ENCODE peak calls at places on chromosomes 1 and 21, in ten cellular contexts. K is GM12865, O is kidney, I is RWPE1, T is fibroblast of the aortic adventitia, X is pancreas, G is left ventricle myocardium inferior, Z is IMR-90, U is fibroblast of pulmonary artery, B is fibroblast of lung. M is an unnamed sample.

GRCh38 chr1:83791821-83792437 is 207.0 kb downstream of the TTLL7 start:
- DNase-seq in T (peak), U (no peak), G (no peak), Z (peak), K (no peak), B (peak), X (no peak), I (no peak), O (no peak), M (peak)

GRCh38 chr1:75723989-75724471 is 479 bp upstream of the ACADM start:
- DNase-seq in G (peak), T (peak), K (peak), X (peak), I (peak), U (peak), O (peak), Z (peak), B (peak), M (peak)

GRCh38 chr1:13828454-13829151 is 128.6 kb downstream of the PRDM2 start:
- DNase-seq in I (peak), B (no peak), O (no peak), G (no peak), K (peak), T (no peak), Z (no peak), X (peak), U (no peak), M (peak)

GRCh38 chr1:4653328-4653660 is 1.1 kb upstream of the AJAP1 start:
- DNase-seq in X (no peak), B (no peak), I (no peak), T (no peak), O (no peak), K (no peak), U (no peak), Z (no peak), G (no peak), M (no peak)

GRCh38 chr1:151972533-151973270 is 21.0 kb downstream of the S100A10 start:
- DNase-seq in T (peak), B (peak), Z (peak), X (no peak), I (peak), O (no peak), G (no peak), U (peak), K (no peak), M (peak)

GRCh38 chr1:12339410-12339809 is 109.6 kb downstream of the VPS13D start:
- DNase-seq in G (no peak), U (no peak), K (no peak), Z (no peak), X (no peak), B (peak), I (no peak), O (no peak), T (no peak), M (no peak)

GRCh38 chr1:77541162-77541545 is 141.3 kb downstream of the ZZZ3 start:
- DNase-seq in Z (no peak), X (no peak), K (peak), I (no peak), U (no peak), O (no peak), T (no peak), G (no peak), B (no peak), M (no peak)

GRCh38 chr1:115840615-115841460 is at the start of gene NHLH2:
- DNase-seq in U (no peak), X (no peak), Z (no peak), I (no peak), B (no peak), O (no peak), K (no peak), T (no peak), G (no peak), M (no peak)

GRCh38 chr21:45554477-45555175 is 12.4 kb upstream of the SLC19A1 start:
- DNase-seq in K (peak), T (peak), B (peak), U (peak), X (peak), I (peak), O (peak), G (peak), Z (peak), M (peak)

GRCh38 chr1:192984058-192984457 is 75.1 kb downstream of the UCHL5 start:
- DNase-seq in X (no peak), G (no peak), U (no peak), Z (no peak), T (no peak), K (no peak), I (no peak), O (no peak), B (no peak), M (no peak)

GRCh38 chr21:45413922-45414321 is 9.0 kb downstream of the COL18A1 start:
- DNase-seq in T (no peak), G (peak), Z (no peak), B (no peak), O (peak), X (peak), K (no peak), U (no peak), I (no peak), M (no peak)

GRCh38 chr1:25816112-25816718 is 3.5 kb upstream of the MTFR1L start:
- DNase-seq in I (no peak), B (no peak), T (no peak), Z (no peak), O (peak), K (no peak), G (no peak), X (no peak), U (no peak), M (no peak)

GRCh38 chr1:84782311-84782771 is 92.1 kb upstream of the SSX2IP start:
- DNase-seq in G (peak), T (peak), Z (peak), K (peak), X (peak), I (peak), B (peak), U (peak), O (peak), M (peak)

GRCh38 chr1:119735217-119735616 is 23.5 kb downstream of the PHGDH start:
- DNase-seq in X (no peak), O (peak), T (no peak), B (no peak), U (no peak), G (no peak), I (no peak), K (no peak), Z (no peak), M (no peak)
- TF ChIP-seq CTCF in X (no peak), O (no peak), T (no peak), B (no peak), U (no peak), G (no peak), I (no peak), K (no peak), Z (no peak), M (no peak)

DNA sequence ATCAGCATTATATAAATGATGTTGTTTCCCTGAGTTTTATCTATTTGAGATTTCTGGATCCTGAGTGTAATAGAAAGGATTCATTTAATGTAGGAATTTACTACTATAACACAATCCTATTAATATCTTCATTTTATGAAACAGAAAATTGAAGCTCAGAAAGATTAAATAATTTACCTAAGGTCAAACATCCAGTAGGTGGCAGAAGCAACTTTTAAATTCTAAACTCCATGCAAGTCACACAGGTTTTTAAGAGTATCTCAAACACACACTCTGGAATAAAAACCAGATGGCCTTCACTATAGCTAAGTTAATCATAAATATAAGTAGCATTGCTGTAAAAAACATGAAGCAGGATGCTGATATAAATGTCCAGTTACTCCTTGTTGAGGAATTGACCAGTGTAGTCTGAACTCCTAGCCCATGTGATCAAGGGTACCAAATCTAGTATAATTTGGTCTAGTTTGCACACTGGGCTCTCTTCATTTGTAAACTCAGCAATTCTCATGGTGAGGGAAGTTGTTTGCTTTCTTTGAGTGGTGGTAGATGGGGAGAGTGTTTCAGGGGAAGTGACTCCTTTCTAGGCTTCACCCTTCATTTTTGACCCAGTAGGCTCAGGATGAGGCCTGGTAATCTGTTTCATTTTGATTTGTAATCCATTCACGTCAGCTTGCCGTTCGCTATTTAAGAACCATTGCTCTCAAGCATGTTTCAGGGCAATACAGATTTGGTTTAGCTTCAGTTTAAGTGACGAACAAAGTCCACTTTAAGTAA is 9.3 kb upstream of the FMO3 start:
- DNase-seq in O (no peak), K (peak), G (no peak), B (peak), Z (peak), U (peak), X (no peak), T (peak), I (peak), M (peak)
- TF ChIP-seq CTCF in O (peak), K (peak), G (peak), B (peak), Z (peak), U (peak), X (no peak), T (peak), I (peak), M (peak)

DNA sequence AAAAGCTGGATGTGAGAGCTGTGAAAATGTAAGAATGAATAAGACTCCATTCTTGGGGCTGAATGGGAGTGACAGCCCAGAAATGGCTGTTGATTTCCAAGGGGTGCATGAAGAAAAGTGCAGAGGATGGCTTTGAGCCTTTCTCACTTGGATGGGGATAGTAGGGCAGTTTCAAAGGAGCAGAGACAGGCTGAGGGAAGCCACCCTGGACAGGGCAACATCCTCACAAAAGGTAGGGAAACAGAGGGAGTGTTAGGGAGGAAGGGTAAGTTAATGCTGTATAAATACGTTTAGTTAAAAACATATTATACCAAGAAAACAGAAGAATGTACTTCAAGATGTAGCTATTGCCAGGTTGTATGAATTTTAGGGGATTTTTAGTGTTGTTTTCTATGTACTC is 38.1 kb downstream of the GADD45A start:
- DNase-seq in B (no peak), I (no peak), O (no peak), G (no peak), K (no peak), T (no peak), X (no peak), Z (no peak), U (no peak), M (no peak)
- TF ChIP-seq CTCF in B (no peak), I (no peak), O (no peak), G (no peak), K (no peak), T (no peak), X (no peak), Z (no peak), U (no peak), M (no peak)

DNA sequence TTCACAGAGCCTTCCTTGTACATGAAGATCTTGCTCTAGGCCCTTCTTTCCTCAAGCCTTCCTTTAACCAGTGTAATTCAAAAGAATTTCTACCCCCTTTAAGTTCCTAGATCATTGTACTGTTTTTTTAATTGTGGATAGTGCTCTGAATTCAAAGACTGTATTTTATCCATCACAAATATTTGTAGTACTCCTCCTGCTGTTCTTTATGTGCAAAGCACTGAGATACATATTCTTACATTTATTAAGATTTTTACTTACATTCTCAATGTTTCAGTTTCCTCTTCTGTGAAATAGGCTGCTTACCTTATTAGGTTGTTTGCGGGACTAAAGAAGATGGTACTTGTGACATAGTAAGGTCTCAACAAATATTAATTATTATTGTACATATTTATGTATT is 168.8 kb upstream of the PDE4B start:
- DNase-seq in B (peak), U (peak), I (no peak), K (no peak), X (no peak), Z (no peak), T (no peak), O (no peak), G (no peak), M (no peak)
- TF ChIP-seq CTCF in B (peak), U (peak), I (no peak), K (no peak), X (no peak), Z (peak), T (no peak), O (no peak), G (no peak), M (no peak)

GRCh38 chr1:7014640-7014930 is 229.3 kb downstream of the CAMTA1 start:
- DNase-seq in G (no peak), X (no peak), Z (no peak), T (no peak), K (no peak), B (no peak), U (no peak), O (no peak), I (no peak), M (no peak)
- TF ChIP-seq CTCF in G (no peak), X (no peak), Z (no peak), T (no peak), K (no peak), B (no peak), U (no peak), O (no peak), I (no peak), M (no peak)

DNA sequence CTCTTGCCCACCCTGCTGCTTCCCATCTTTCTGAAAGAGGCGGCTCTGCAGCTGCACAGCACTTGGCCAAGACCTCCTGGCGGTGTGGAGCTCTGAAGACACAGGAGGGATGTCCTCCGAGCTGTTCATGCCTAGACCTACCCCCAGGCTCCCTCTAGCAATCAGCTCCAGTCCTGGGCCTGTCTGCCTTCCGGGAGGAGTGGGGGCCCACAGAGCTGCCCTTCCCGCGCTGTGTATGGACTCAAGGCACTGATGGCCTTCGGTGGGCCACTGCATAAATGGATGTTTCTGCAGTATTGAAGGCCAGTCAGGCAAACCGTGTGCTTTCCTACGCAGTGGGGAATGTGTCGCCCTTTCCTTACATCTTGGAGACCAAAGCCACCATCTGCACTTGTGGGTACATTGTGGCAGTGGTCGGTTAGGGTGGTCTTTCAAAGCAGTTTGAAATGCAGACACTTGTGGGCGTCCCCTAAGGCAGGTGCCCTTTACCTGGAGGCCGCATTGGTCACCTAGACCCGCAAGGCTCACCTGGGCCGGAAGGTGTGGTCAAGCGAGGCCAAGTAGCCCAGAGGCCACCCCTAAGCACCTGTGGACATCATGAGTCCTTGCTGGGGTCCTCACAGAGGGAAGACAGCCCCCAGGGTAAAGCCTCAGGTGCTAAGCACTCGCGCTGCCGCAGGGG is 912 bp upstream of the PKNOX1 start:
- DNase-seq in Z (no peak), U (no peak), B (no peak), T (no peak), I (no peak), K (no peak), X (no peak), G (no peak), O (peak), M (no peak)
- TF ChIP-seq CTCF in Z (no peak), U (no peak), B (no peak), T (no peak), I (no peak), K (no peak), X (no peak), G (peak), O (no peak), M (no peak)

M was measured in MCF 10A.